ENCODE peak calls at places on chromosome 2, in nine cellular contexts. P, D, I, B, V, C, A, O and G are unnamed samples.

GRCh38 chr2:231199219-231199618 is 788 bp downstream of the ARMC9 start:
- DNase-seq in B (no peak), I (peak; percentile 57), V (no peak), D (no peak), A (no peak), P (peak; percentile 60), C (peak; percentile 71), O (no peak), G (no peak)

GRCh38 chr2:239108459-239108858 is 260.6 kb downstream of the TWIST2 start:
- DNase-seq in O (no peak), A (no peak), P (no peak), D (no peak), I (no peak), B (no peak), V (no peak), C (no peak), G (no peak)

GRCh38 chr2:241724259-241724974 is 10.0 kb upstream of the D2HGDH start:
- DNase-seq in I (no peak), D (no peak), V (no peak), P (no peak), B (no peak), C (no peak), A (peak; percentile 20), O (peak; percentile 57), G (no peak)

GRCh38 chr2:231877533-231878456 is 48.4 kb downstream of the NPPC start:
- DNase-seq in I (no peak), P (no peak), D (no peak), O (no peak), A (peak; percentile 60), C (no peak), V (no peak), B (no peak), G (no peak)

GRCh38 chr2:236946871-236947270 is 138.8 kb upstream of the COPS8 start:
- DNase-seq in A (no peak), P (no peak), O (no peak), D (no peak), V (no peak), I (no peak), B (no peak), C (peak; percentile 13), G (no peak)

GRCh38 chr2:105660489-105660888 is 84.2 kb upstream of the NCK2 start:
- DNase-seq in D (no peak), V (no peak), O (no peak), P (no peak), A (no peak), B (no peak), I (no peak), C (no peak), G (no peak)

GRCh38 chr2:176561706-176562105 is 292.5 kb downstream of the MTX2 start:
- DNase-seq in C (no peak), A (peak; percentile 10), O (no peak), P (no peak), V (no peak), D (no peak), B (no peak), I (peak; percentile 52), G (no peak)

GRCh38 chr2:61262699-61263098 is 100.7 kb downstream of the C2orf74 start:
- DNase-seq in I (peak; percentile 60), B (no peak), P (no peak), O (no peak), V (no peak), D (no peak), C (no peak), A (no peak), G (no peak)

GRCh38 chr2:111676423-111676822 is 207.6 kb downstream of the ANAPC1 start:
- DNase-seq in O (no peak), I (no peak), P (no peak), C (no peak), B (no peak), D (no peak), A (no peak), V (no peak), G (no peak)

GRCh38 chr2:239937866-239938640 is 87.1 kb downstream of the NDUFA10 start:
- DNase-seq in P (peak; percentile 53), I (no peak), C (no peak), V (no peak), O (no peak), D (peak; percentile 25), B (no peak), A (no peak), G (no peak)